ENCODE peak calls at places on chromosomes 13 and 19, in four cellular contexts. Z is K562, D is H1, X is SK-N-SH. Q is an unnamed sample.

GRCh38 chr13:26362261-26362660 is 108.3 kb downstream of the CDK8 start:
- DNase-seq in Z (no peak), D (no peak), X (no peak), Q (no peak)

GRCh38 chr19:18049390-18049789 is 37.3 kb downstream of the IL12RB1 start:
- DNase-seq in Z (no peak), D (no peak), X (no peak), Q (no peak)

GRCh38 chr19:8028951-8029491 is 23.5 kb upstream of the CCL25 start:
- DNase-seq in Z (peak), D (peak), X (no peak), Q (peak)

GRCh38 chr13:53075356-53076041 is 46.9 kb downstream of the OLFM4 start:
- DNase-seq in Z (no peak), D (no peak), X (no peak), Q (no peak)

GRCh38 chr13:27667946-27668345 is 46.3 kb downstream of the POLR1D start:
- DNase-seq in Z (peak), D (no peak), X (peak), Q (no peak)

GRCh38 chr19:17910776-17911360 is 21.9 kb upstream of the CCDC124 start:
- DNase-seq in Z (no peak), D (no peak), X (no peak), Q (no peak)

GRCh38 chr19:50461066-50461875 is 15.0 kb upstream of the EMC10 start:
- DNase-seq in Z (peak), D (peak), X (peak), Q (peak)

GRCh38 chr13:46173656-46174055 is 8.3 kb downstream of the LCP1 start:
- DNase-seq in Z (no peak), D (no peak), X (no peak), Q (no peak)

GRCh38 chr13:48038763-48039162 is 1.2 kb downstream of the NUDT15 start:
- DNase-seq in Z (no peak), D (no peak), X (peak), Q (no peak)

GRCh38 chr19:51076602-51077213 is 6.0 kb downstream of the KLK14 start:
- DNase-seq in Z (no peak), D (no peak), X (no peak), Q (no peak)

GRCh38 chr19:33524024-33524664 is 2.6 kb upstream of the PEPD start:
- DNase-seq in Z (no peak), D (peak), X (no peak), Q (no peak)

GRCh38 chr13:109074853-109075252 is 445.4 kb downstream of the MYO16 start:
- DNase-seq in Z (no peak), D (no peak), X (no peak), Q (no peak)

GRCh38 chr13:19072543-19072942 is 109.1 kb downstream of the TUBA3C start:
- DNase-seq in Z (no peak), D (no peak), X (no peak), Q (no peak)

GRCh38 chr19:1269478-1270167 is 491 bp downstream of the CIRBP start:
- DNase-seq in Z (peak), D (peak), X (peak), Q (peak)

GRCh38 chr13:74000906-74001305 is 133.3 kb downstream of the KLF12 start:
- DNase-seq in Z (no peak), D (no peak), X (no peak), Q (no peak)

GRCh38 chr13:77000475-77000874 is 8.6 kb downstream of the CLN5 start:
- DNase-seq in Z (no peak), D (no peak), X (no peak), Q (no peak)

GRCh38 chr13:73572824-73573223 is 514.0 kb downstream of the KLF5 start:
- DNase-seq in Z (no peak), D (no peak), X (no peak), Q (no peak)

GRCh38 chr13:95524270-95524901 is 28.1 kb upstream of the CLDN10 start:
- DNase-seq in Z (no peak), D (no peak), X (no peak), Q (no peak)

GRCh38 chr13:106176103-106176502 is 359.4 kb downstream of the EFNB2 start:
- DNase-seq in Z (no peak), D (no peak), X (no peak), Q (no peak)

GRCh38 chr13:96996097-96996496 is 1.8 kb upstream of the OXGR1 start:
- DNase-seq in Z (no peak), D (no peak), X (no peak), Q (no peak)

DNA sequence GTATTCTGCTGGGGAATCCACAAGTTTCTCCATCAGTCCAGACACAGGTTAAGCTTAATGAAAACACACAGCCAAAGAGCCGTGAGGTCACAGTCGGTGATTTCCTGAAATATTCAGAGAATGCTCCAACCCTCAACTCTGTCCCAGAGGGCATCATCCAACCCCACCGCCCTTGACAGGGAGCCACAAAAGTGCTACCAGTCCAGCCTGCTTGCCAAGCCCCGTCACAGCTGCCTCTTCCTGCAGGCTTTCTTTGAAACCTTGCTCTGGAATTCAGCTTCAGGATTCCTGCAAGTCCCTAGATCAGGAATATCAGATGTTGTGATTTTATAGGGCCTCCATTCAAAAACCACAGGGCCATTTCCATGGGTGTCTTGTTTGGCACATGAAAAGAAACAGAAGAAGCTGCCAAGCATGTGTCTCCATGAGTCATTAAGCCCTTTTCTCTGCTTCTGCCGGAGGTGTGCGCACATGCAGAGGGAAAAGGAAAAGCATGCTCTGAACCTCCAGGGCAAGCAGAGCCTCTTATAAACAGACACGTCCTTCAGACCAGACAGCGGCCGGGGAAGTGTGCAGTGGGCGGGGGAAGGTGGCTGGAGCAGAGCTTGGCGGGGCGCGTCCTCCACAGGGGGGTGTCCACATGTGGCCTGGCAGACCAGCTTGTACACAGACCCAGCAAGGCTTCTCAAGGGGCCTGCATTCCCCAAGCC is 164.7 kb downstream of the KATNAL1 start:
- DNase-seq in Z (no peak), D (no peak), X (peak), Q (no peak)
- TF ChIP-seq TEAD4 in Z (no peak), D (no peak), X (peak), Q (no peak)

DNA sequence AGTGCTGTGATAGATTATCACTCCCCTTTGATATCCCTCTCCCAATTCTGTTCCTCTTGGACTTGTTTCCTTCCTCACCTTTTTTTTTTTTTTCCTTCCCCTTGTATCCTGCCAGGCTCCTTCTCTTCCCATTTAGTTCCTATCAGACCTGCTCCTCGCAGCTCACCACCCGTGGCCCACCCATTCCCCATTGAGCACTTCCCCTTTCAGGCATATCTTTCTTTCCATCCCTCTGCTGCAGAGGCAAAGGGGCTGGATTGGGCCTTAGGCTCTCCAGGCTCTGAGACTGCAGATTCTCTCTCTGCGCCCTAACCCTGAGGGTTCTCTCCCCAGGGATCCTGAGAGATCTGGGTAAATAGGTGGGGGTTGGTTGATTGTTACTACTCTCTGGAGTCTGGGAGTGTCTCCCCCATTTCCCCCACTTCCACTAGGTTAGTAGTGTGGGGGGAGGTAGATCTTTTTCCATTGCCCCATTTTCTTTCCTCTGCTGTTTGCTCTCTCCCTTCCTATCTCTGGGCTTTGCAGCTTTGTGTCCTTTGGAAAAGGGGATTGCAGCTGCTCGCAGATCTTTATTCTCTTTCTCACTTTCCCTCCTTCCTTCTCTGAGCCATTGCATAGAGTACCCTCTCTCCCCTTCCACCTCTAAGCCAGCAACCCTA is 2.3 kb downstream of the ARHGAP35 start:
- DNase-seq in Z (peak), D (no peak), X (no peak), Q (peak)
- TF ChIP-seq TEAD4 in Z (no peak), D (no peak), X (no peak), Q (no peak)

GRCh38 chr13:44396295-44396962 is 22.8 kb downstream of the SERP2 start:
- DNase-seq in Z (no peak), D (no peak), X (no peak), Q (no peak)

GRCh38 chr13:44389856-44390255 is 16.2 kb downstream of the SERP2 start:
- DNase-seq in Z (no peak), D (no peak), X (no peak), Q (no peak)

GRCh38 chr13:44396963-44397580 is 23.4 kb downstream of the SERP2 start:
- DNase-seq in Z (peak), D (no peak), X (peak), Q (no peak)

GRCh38 chr13:44394649-44395048 is 21.0 kb downstream of the SERP2 start:
- DNase-seq in Z (no peak), D (no peak), X (peak), Q (no peak)

GRCh38 chr13:44393391-44393790 is 19.8 kb downstream of the SERP2 start:
- DNase-seq in Z (no peak), D (no peak), X (no peak), Q (no peak)
- TF ChIP-seq TEAD4 in Z (no peak), D (no peak), X (no peak), Q (no peak)

GRCh38 chr13:35714096-35714495 is 237.6 kb upstream of the MAB21L1 start:
- DNase-seq in Z (no peak), D (no peak), X (peak), Q (no peak)
- TF ChIP-seq TEAD4 in Z (no peak), D (no peak), X (no peak), Q (no peak)

GRCh38 chr19:2432131-2432848 is 4.9 kb upstream of the TIMM13 start:
- DNase-seq in Z (no peak), D (no peak), X (no peak), Q (no peak)

GRCh38 chr19:2429917-2430570 is 2.7 kb upstream of the TIMM13 start:
- DNase-seq in Z (no peak), D (no peak), X (no peak), Q (no peak)

GRCh38 chr19:2433854-2434253 is 6.5 kb upstream of the TIMM13 start:
- DNase-seq in Z (no peak), D (no peak), X (no peak), Q (no peak)

GRCh38 chr19:2428756-2429711 is 1.6 kb upstream of the TIMM13 start:
- DNase-seq in Z (no peak), D (no peak), X (no peak), Q (no peak)

DNA sequence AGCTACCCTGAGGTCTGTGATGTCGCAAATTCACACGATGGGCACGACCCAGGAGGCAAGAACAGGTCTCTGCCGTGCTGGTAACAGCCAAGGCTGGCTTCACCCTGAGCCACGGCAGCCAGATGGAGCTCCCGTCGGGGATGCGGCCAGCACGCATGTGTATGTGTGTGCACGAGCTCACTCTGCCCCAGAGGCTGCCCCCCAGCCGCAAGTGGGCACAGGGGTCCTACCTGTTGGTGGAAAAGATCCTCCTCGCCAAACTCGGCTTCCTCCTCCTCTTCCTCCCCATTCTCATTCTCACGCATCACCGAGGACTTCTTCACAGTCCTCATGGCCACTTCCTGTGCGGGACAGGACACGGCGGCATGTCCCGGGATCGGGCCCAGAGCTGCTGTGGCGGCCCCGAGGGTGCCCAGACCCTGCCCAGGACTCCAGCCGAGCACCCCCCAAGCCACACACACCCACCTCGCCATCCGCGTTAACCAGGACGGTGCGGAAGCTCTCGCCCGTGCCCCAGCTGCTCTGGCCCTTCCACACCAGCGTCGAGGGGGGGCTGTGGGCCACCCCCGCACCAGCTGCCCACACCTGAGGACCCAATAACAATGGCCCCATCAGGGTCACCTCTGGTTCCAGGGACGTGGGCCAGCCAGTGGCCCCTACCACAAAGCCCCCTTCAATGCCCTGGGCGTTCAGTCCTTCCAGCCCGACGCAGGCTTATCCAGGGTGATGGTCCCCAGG is 4.1 kb upstream of the TIMM13 start:
- DNase-seq in Z (no peak), D (no peak), X (no peak), Q (no peak)
- TF ChIP-seq TEAD4 in Z (no peak), D (no peak), X (no peak), Q (no peak)

GRCh38 chr19:58203814-58204475 is 21.1 kb downstream of the ZNF274 start:
- DNase-seq in Z (no peak), D (no peak), X (no peak), Q (peak)
- TF ChIP-seq TEAD4 in Z (no peak), D (no peak), X (no peak), Q (no peak)